ENCODE peak calls at places on chromosomes 16 and 17, in five cellular contexts. One of them, this sample, is unnamed.

GRCh38 chr17:48611681-48612455 is 1.1 kb upstream of the HOXB7 start:
- DNase-seq in BE2C: no peak
- DNase-seq in CD8-positive, alpha-beta T cell: no peak
- DNase-seq in mesothelial cell of epicardium: peak; percentile 75
- DNase-seq in GM20000: no peak
- DNase-seq in this sample: no peak

GRCh38 chr17:4944554-4945175 is 3.7 kb downstream of the PFN1 start:
- DNase-seq in BE2C: no peak
- DNase-seq in CD8-positive, alpha-beta T cell: no peak
- DNase-seq in mesothelial cell of epicardium: no peak
- DNase-seq in GM20000: no peak
- DNase-seq in this sample: no peak

GRCh38 chr16:23833960-23834685 is 1.7 kb upstream of the PRKCB start:
- DNase-seq in BE2C: no peak
- DNase-seq in CD8-positive, alpha-beta T cell: no peak
- DNase-seq in mesothelial cell of epicardium: no peak
- DNase-seq in GM20000: no peak
- DNase-seq in this sample: no peak

GRCh38 chr16:53654946-53655345 is 48.7 kb downstream of the RPGRIP1L start:
- DNase-seq in BE2C: no peak
- DNase-seq in CD8-positive, alpha-beta T cell: no peak
- DNase-seq in mesothelial cell of epicardium: no peak
- DNase-seq in GM20000: peak; percentile 8
- DNase-seq in this sample: peak; percentile 10

GRCh38 chr17:16430650-16431049 is 15.3 kb downstream of the TRPV2 start:
- DNase-seq in BE2C: no peak
- DNase-seq in CD8-positive, alpha-beta T cell: no peak
- DNase-seq in mesothelial cell of epicardium: no peak
- DNase-seq in GM20000: no peak
- DNase-seq in this sample: no peak

GRCh38 chr17:81329927-81330883 is 35.1 kb upstream of the SLC38A10 start:
- DNase-seq in BE2C: peak; percentile 70
- DNase-seq in CD8-positive, alpha-beta T cell: no peak
- DNase-seq in mesothelial cell of epicardium: no peak
- DNase-seq in GM20000: no peak
- DNase-seq in this sample: no peak

GRCh38 chr17:81838753-81839255 is 4.0 kb upstream of the PPP1R27 start:
- DNase-seq in BE2C: no peak
- DNase-seq in CD8-positive, alpha-beta T cell: no peak
- DNase-seq in mesothelial cell of epicardium: no peak
- DNase-seq in GM20000: no peak
- DNase-seq in this sample: no peak

GRCh38 chr17:78862073-78863023 is 21.7 kb upstream of the USP36 start:
- DNase-seq in BE2C: no peak
- DNase-seq in CD8-positive, alpha-beta T cell: no peak
- DNase-seq in mesothelial cell of epicardium: no peak
- DNase-seq in GM20000: no peak
- DNase-seq in this sample: no peak

GRCh38 chr17:32323784-32324590 is 18.0 kb downstream of the C17orf75 start:
- DNase-seq in BE2C: no peak
- DNase-seq in CD8-positive, alpha-beta T cell: no peak
- DNase-seq in mesothelial cell of epicardium: no peak
- DNase-seq in GM20000: peak; percentile 37
- DNase-seq in this sample: no peak

GRCh38 chr16:85421338-85422123 is 191.6 kb upstream of the GSE1 start:
- DNase-seq in BE2C: peak; percentile 8
- DNase-seq in CD8-positive, alpha-beta T cell: no peak
- DNase-seq in mesothelial cell of epicardium: peak; percentile 36
- DNase-seq in GM20000: no peak
- DNase-seq in this sample: no peak

GRCh38 chr17:28982191-28982793 is 23.5 kb downstream of the SEZ6 start:
- DNase-seq in BE2C: no peak
- DNase-seq in CD8-positive, alpha-beta T cell: peak; percentile 21
- DNase-seq in mesothelial cell of epicardium: no peak
- DNase-seq in GM20000: peak; percentile 73
- DNase-seq in this sample: peak; percentile 77

GRCh38 chr17:10059684-10060211 is 138.7 kb downstream of the GAS7 start:
- DNase-seq in BE2C: no peak
- DNase-seq in CD8-positive, alpha-beta T cell: no peak
- DNase-seq in mesothelial cell of epicardium: no peak
- DNase-seq in GM20000: peak; percentile 85
- DNase-seq in this sample: peak; percentile 81

GRCh38 chr17:40327735-40328385 is 18.9 kb downstream of the RARA start:
- DNase-seq in BE2C: no peak
- DNase-seq in CD8-positive, alpha-beta T cell: no peak
- DNase-seq in mesothelial cell of epicardium: no peak
- DNase-seq in GM20000: no peak
- DNase-seq in this sample: no peak

GRCh38 chr17:50153650-50154575 is 3.4 kb upstream of the PPP1R9B start:
- DNase-seq in BE2C: peak; percentile 75
- DNase-seq in CD8-positive, alpha-beta T cell: no peak
- DNase-seq in mesothelial cell of epicardium: no peak
- DNase-seq in GM20000: no peak
- DNase-seq in this sample: no peak

GRCh38 chr17:70588003-70588402 is 418.7 kb downstream of the KCNJ2 start:
- DNase-seq in BE2C: no peak
- DNase-seq in CD8-positive, alpha-beta T cell: no peak
- DNase-seq in mesothelial cell of epicardium: no peak
- DNase-seq in GM20000: no peak
- DNase-seq in this sample: no peak

GRCh38 chr17:31595076-31595475 is 203.6 kb downstream of the RAB11FIP4 start:
- DNase-seq in BE2C: no peak
- DNase-seq in CD8-positive, alpha-beta T cell: no peak
- DNase-seq in mesothelial cell of epicardium: no peak
- DNase-seq in GM20000: no peak
- DNase-seq in this sample: no peak

GRCh38 chr17:74799097-74799496 is 23.0 kb upstream of the NAT9 start:
- DNase-seq in BE2C: no peak
- DNase-seq in CD8-positive, alpha-beta T cell: no peak
- DNase-seq in mesothelial cell of epicardium: no peak
- DNase-seq in GM20000: no peak
- DNase-seq in this sample: no peak

GRCh38 chr16:24482681-24483202 is 56.6 kb upstream of the RBBP6 start:
- DNase-seq in BE2C: no peak
- DNase-seq in CD8-positive, alpha-beta T cell: no peak
- DNase-seq in mesothelial cell of epicardium: no peak
- DNase-seq in GM20000: no peak
- DNase-seq in this sample: no peak

GRCh38 chr16:13351222-13351621 is 449.8 kb downstream of the SHISA9 start:
- DNase-seq in BE2C: no peak
- DNase-seq in CD8-positive, alpha-beta T cell: no peak
- DNase-seq in mesothelial cell of epicardium: no peak
- DNase-seq in GM20000: no peak
- DNase-seq in this sample: no peak

GRCh38 chr16:15672514-15673167 is 22.6 kb downstream of the NDE1 start:
- DNase-seq in BE2C: no peak
- DNase-seq in CD8-positive, alpha-beta T cell: peak; percentile 62
- DNase-seq in mesothelial cell of epicardium: no peak
- DNase-seq in GM20000: no peak
- DNase-seq in this sample: no peak

GRCh38 chr17:34252138-34252889 is 2.8 kb upstream of the CCL2 start:
- DNase-seq in BE2C: peak; percentile 24
- DNase-seq in CD8-positive, alpha-beta T cell: no peak
- DNase-seq in mesothelial cell of epicardium: peak; percentile 89
- DNase-seq in GM20000: peak; percentile 55
- DNase-seq in this sample: peak; percentile 52

GRCh38 chr16:75593825-75594820 is 27.9 kb downstream of the GABARAPL2 start:
- DNase-seq in BE2C: no peak
- DNase-seq in CD8-positive, alpha-beta T cell: no peak
- DNase-seq in mesothelial cell of epicardium: no peak
- DNase-seq in GM20000: no peak
- DNase-seq in this sample: no peak

GRCh38 chr16:30185141-30185682 is 1.8 kb downstream of the CORO1A start:
- DNase-seq in BE2C: peak; percentile 18
- DNase-seq in CD8-positive, alpha-beta T cell: peak; percentile 28
- DNase-seq in mesothelial cell of epicardium: no peak
- DNase-seq in GM20000: no peak
- DNase-seq in this sample: peak; percentile 44

GRCh38 chr17:31390426-31390747 is 1.1 kb upstream of the RAB11FIP4 start:
- DNase-seq in BE2C: no peak
- DNase-seq in CD8-positive, alpha-beta T cell: no peak
- DNase-seq in mesothelial cell of epicardium: no peak
- DNase-seq in GM20000: no peak
- DNase-seq in this sample: no peak

GRCh38 chr17:58059141-58059540 is 24.1 kb upstream of the DYNLL2 start:
- DNase-seq in BE2C: no peak
- DNase-seq in CD8-positive, alpha-beta T cell: no peak
- DNase-seq in mesothelial cell of epicardium: no peak
- DNase-seq in GM20000: no peak
- DNase-seq in this sample: no peak

GRCh38 chr17:17256316-17256715 is 19.3 kb upstream of the FLCN start:
- DNase-seq in BE2C: no peak
- DNase-seq in CD8-positive, alpha-beta T cell: no peak
- DNase-seq in mesothelial cell of epicardium: no peak
- DNase-seq in GM20000: no peak
- DNase-seq in this sample: no peak

GRCh38 chr17:15918661-15919259 is 26.2 kb upstream of the ADORA2B start:
- DNase-seq in BE2C: no peak
- DNase-seq in CD8-positive, alpha-beta T cell: no peak
- DNase-seq in mesothelial cell of epicardium: no peak
- DNase-seq in GM20000: no peak
- DNase-seq in this sample: no peak

GRCh38 chr17:80264048-80264792 is 3.6 kb downstream of the RNF213 start:
- DNase-seq in BE2C: no peak
- DNase-seq in CD8-positive, alpha-beta T cell: peak; percentile 66
- DNase-seq in mesothelial cell of epicardium: no peak
- DNase-seq in GM20000: no peak
- DNase-seq in this sample: no peak

GRCh38 chr17:48647964-48648245 is 21.7 kb upstream of the HOXB9 start:
- DNase-seq in BE2C: no peak
- DNase-seq in CD8-positive, alpha-beta T cell: no peak
- DNase-seq in mesothelial cell of epicardium: no peak
- DNase-seq in GM20000: no peak
- DNase-seq in this sample: no peak

GRCh38 chr16:12395266-12395665 is 408.4 kb downstream of the CPPED1 start:
- DNase-seq in BE2C: no peak
- DNase-seq in CD8-positive, alpha-beta T cell: no peak
- DNase-seq in mesothelial cell of epicardium: no peak
- DNase-seq in GM20000: no peak
- DNase-seq in this sample: no peak

GRCh38 chr17:48809182-48809581 is 7.8 kb downstream of the TTLL6 start:
- DNase-seq in BE2C: no peak
- DNase-seq in CD8-positive, alpha-beta T cell: no peak
- DNase-seq in mesothelial cell of epicardium: no peak
- DNase-seq in GM20000: no peak
- DNase-seq in this sample: no peak

GRCh38 chr16:75265911-75266701 is 14.7 kb upstream of the BCAR1 start:
- DNase-seq in BE2C: peak; percentile 80
- DNase-seq in CD8-positive, alpha-beta T cell: no peak
- DNase-seq in mesothelial cell of epicardium: peak; percentile 76
- DNase-seq in GM20000: peak; percentile 98
- DNase-seq in this sample: peak; percentile 96

GRCh38 chr16:25176136-25176535 is 40.6 kb upstream of the AQP8 start:
- DNase-seq in BE2C: no peak
- DNase-seq in CD8-positive, alpha-beta T cell: no peak
- DNase-seq in mesothelial cell of epicardium: no peak
- DNase-seq in GM20000: no peak
- DNase-seq in this sample: no peak

GRCh38 chr16:79066621-79067020 is 533.9 kb downstream of the MAF start:
- DNase-seq in BE2C: no peak
- DNase-seq in CD8-positive, alpha-beta T cell: no peak
- DNase-seq in mesothelial cell of epicardium: no peak
- DNase-seq in GM20000: no peak
- DNase-seq in this sample: no peak

GRCh38 chr17:75975757-75976174 is 3.2 kb downstream of the ACOX1 start:
- DNase-seq in BE2C: no peak
- DNase-seq in CD8-positive, alpha-beta T cell: no peak
- DNase-seq in mesothelial cell of epicardium: no peak
- DNase-seq in GM20000: no peak
- DNase-seq in this sample: no peak

GRCh38 chr16:27369806-27370205 is 32.2 kb upstream of the IL21R start:
- DNase-seq in BE2C: no peak
- DNase-seq in CD8-positive, alpha-beta T cell: no peak
- DNase-seq in mesothelial cell of epicardium: no peak
- DNase-seq in GM20000: no peak
- DNase-seq in this sample: no peak

GRCh38 chr17:49498037-49498615 is 3.0 kb downstream of the NGFR start:
- DNase-seq in BE2C: no peak
- DNase-seq in CD8-positive, alpha-beta T cell: no peak
- DNase-seq in mesothelial cell of epicardium: no peak
- DNase-seq in GM20000: no peak
- DNase-seq in this sample: no peak

DNA sequence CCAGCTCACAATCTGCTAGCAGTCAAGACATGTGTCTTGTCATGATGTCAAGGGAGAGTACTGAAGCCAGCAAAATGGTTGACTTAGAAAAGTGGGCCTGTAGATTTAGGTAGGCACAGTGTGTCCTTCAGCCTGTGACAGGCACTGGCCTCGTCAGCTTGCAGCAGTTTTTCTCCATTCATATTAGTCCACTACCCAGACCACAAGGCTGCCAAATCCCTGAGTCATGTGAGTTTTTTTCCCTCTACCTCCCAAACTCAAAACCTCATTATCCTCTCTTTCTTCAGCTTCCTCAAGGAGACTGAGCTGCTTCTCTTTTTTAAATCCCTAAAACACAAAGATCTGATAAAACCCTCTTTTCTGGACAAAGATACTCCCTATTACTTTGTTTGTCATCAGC is 102.6 kb upstream of the HS3ST3A1 start:
- DNase-seq in BE2C: no peak
- DNase-seq in CD8-positive, alpha-beta T cell: no peak
- DNase-seq in mesothelial cell of epicardium: no peak
- DNase-seq in GM20000: no peak
- DNase-seq in this sample: no peak
- TF ChIP-seq CTCF in BE2C: no peak
- TF ChIP-seq CTCF in CD8-positive, alpha-beta T cell: no peak
- TF ChIP-seq CTCF in mesothelial cell of epicardium: no peak
- TF ChIP-seq CTCF in GM20000: no peak
- TF ChIP-seq CTCF in this sample: no peak

DNA sequence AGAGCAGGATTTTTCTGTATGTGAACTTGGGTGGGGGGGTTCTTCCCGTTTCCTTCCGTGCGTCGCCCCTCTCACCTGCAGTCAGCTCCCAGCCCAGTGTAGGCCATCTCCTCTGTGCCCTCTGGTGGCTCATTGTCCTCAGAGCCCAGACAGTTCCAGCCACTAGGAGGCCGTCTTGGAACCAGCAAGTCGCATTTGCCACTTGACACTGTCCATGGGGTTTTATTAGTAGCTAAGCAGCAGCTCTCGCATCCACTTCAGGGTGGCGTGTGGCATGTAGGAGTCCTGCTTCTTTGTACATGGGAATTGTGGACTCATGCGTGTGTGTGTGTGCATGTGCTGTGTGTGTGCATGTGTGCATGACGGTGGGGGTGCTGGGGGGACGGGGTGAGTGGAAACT is 74.0 kb downstream of the SEC14L1 start:
- DNase-seq in BE2C: peak; percentile 62
- DNase-seq in CD8-positive, alpha-beta T cell: no peak
- DNase-seq in mesothelial cell of epicardium: no peak
- DNase-seq in GM20000: no peak
- DNase-seq in this sample: no peak
- TF ChIP-seq CTCF in BE2C: peak; percentile 89
- TF ChIP-seq CTCF in CD8-positive, alpha-beta T cell: no peak
- TF ChIP-seq CTCF in mesothelial cell of epicardium: no peak
- TF ChIP-seq CTCF in GM20000: peak; percentile 32
- TF ChIP-seq CTCF in this sample: no peak

GRCh38 chr17:46195217-46195855 is 2.1 kb upstream of the KANSL1 start:
- DNase-seq in BE2C: no peak
- DNase-seq in CD8-positive, alpha-beta T cell: no peak
- DNase-seq in mesothelial cell of epicardium: no peak
- DNase-seq in GM20000: no peak
- DNase-seq in this sample: no peak
- TF ChIP-seq CTCF in BE2C: no peak
- TF ChIP-seq CTCF in CD8-positive, alpha-beta T cell: no peak
- TF ChIP-seq CTCF in mesothelial cell of epicardium: peak; percentile 22
- TF ChIP-seq CTCF in GM20000: no peak
- TF ChIP-seq CTCF in this sample: no peak

GRCh38 chr16:17206712-17207111 is 264.0 kb downstream of the XYLT1 start:
- DNase-seq in BE2C: no peak
- DNase-seq in CD8-positive, alpha-beta T cell: no peak
- DNase-seq in mesothelial cell of epicardium: no peak
- DNase-seq in GM20000: no peak
- DNase-seq in this sample: no peak
- TF ChIP-seq CTCF in BE2C: no peak
- TF ChIP-seq CTCF in CD8-positive, alpha-beta T cell: no peak
- TF ChIP-seq CTCF in mesothelial cell of epicardium: no peak
- TF ChIP-seq CTCF in GM20000: no peak
- TF ChIP-seq CTCF in this sample: no peak